ENCODE peak calls at places on chromosomes 1 and 21, in seven cellular contexts. N, H, S, W, V, Y and T are unnamed samples.
A peak's percentile ranks its signal among the peaks of the same experiment; 100 is the strongest.

GRCh38 chr1:64136296-64136695 is 67.1 kb upstream of the UBE2U start:
- DNase-seq in N (no peak), H (no peak), S (no peak), W (no peak), V (no peak), Y (no peak), T (no peak)

GRCh38 chr21:34037446-34037845 is 35.9 kb upstream of the MRPS6 start:
- DNase-seq in N (no peak), H (no peak), S (no peak), W (no peak), V (no peak), Y (no peak), T (no peak)

GRCh38 chr1:75257424-75257823 is 123.2 kb downstream of the LHX8 start:
- DNase-seq in N (no peak), H (no peak), S (no peak), W (no peak), V (no peak), Y (no peak), T (no peak)

GRCh38 chr21:45580181-45580575 is 37.9 kb upstream of the SLC19A1 start:
- DNase-seq in N (no peak), H (no peak), S (no peak), W (no peak), V (no peak), Y (no peak), T (no peak)

GRCh38 chr1:68162761-68163160 is 69.6 kb downstream of the WLS start:
- DNase-seq in N (peak; percentile 8), H (no peak), S (no peak), W (no peak), V (no peak), Y (no peak), T (no peak)

GRCh38 chr1:110490791-110491451 is 28.1 kb downstream of the KCNA10 start:
- DNase-seq in N (no peak), H (no peak), S (no peak), W (no peak), V (no peak), Y (no peak), T (no peak)

GRCh38 chr1:85330206-85330605 is 53.8 kb upstream of the BCL10 start:
- DNase-seq in N (no peak), H (no peak), S (no peak), W (no peak), V (no peak), Y (no peak), T (no peak)

GRCh38 chr1:39149509-39149908 is 55.0 kb upstream of the MACF1 start:
- DNase-seq in N (no peak), H (no peak), S (no peak), W (no peak), V (no peak), Y (no peak), T (no peak)

GRCh38 chr1:84250668-84251067 is 50.8 kb upstream of the SAMD13 start:
- DNase-seq in N (no peak), H (no peak), S (no peak), W (no peak), V (no peak), Y (no peak), T (no peak)